ENCODE peak calls at places on chromosomes 11 and 22, in five cellular contexts. X is brain microvascular endothelial cell; N is colonic mucosa; Z is CD4-positive, CD25-positive, alpha-beta regulatory T cell; W is mesendoderm. L is an unnamed sample. For H3K27me3, the result is how much of the 10 kb centered on the place peaks cover.

GRCh38 chr22:50481045-50481439 is 301 bp upstream of the ADM2 start:
- DNase-seq in X (no peak), N (no peak), Z (no peak), W (no peak), L (no peak)

GRCh38 chr11:65504671-65505433 is 6.0 kb downstream of the MALAT1 start:
- DNase-seq in X (peak), N (no peak), Z (peak), W (peak), L (no peak)

GRCh38 chr11:124640660-124641059 is 18.0 kb downstream of the TBRG1 start:
- DNase-seq in X (no peak), N (no peak), Z (no peak), W (peak), L (no peak)

GRCh38 chr11:113192121-113192925 is 122.1 kb upstream of the TTC12 start:
- DNase-seq in X (no peak), N (no peak), Z (no peak), W (peak), L (no peak)

GRCh38 chr11:114281388-114281956 is 14.7 kb upstream of the NNMT start:
- DNase-seq in X (no peak), N (no peak), Z (no peak), W (no peak), L (no peak)

GRCh38 chr11:68968306-68969255 is 12.2 kb downstream of the MRGPRD start:
- DNase-seq in X (no peak), N (no peak), Z (no peak), W (peak), L (no peak)

GRCh38 chr11:12989428-12990242 is 19.5 kb upstream of the RASSF10 start:
- DNase-seq in X (no peak), N (no peak), Z (no peak), W (peak), L (no peak)

GRCh38 chr11:2775083-2775625 is 75.4 kb upstream of the KCNQ1OT1 start:
- DNase-seq in X (no peak), N (peak), Z (no peak), W (no peak), L (no peak)

GRCh38 chr11:119741369-119742262 is 12.6 kb upstream of the NECTIN1 start:
- DNase-seq in X (no peak), N (peak), Z (peak), W (peak), L (peak)

DNA sequence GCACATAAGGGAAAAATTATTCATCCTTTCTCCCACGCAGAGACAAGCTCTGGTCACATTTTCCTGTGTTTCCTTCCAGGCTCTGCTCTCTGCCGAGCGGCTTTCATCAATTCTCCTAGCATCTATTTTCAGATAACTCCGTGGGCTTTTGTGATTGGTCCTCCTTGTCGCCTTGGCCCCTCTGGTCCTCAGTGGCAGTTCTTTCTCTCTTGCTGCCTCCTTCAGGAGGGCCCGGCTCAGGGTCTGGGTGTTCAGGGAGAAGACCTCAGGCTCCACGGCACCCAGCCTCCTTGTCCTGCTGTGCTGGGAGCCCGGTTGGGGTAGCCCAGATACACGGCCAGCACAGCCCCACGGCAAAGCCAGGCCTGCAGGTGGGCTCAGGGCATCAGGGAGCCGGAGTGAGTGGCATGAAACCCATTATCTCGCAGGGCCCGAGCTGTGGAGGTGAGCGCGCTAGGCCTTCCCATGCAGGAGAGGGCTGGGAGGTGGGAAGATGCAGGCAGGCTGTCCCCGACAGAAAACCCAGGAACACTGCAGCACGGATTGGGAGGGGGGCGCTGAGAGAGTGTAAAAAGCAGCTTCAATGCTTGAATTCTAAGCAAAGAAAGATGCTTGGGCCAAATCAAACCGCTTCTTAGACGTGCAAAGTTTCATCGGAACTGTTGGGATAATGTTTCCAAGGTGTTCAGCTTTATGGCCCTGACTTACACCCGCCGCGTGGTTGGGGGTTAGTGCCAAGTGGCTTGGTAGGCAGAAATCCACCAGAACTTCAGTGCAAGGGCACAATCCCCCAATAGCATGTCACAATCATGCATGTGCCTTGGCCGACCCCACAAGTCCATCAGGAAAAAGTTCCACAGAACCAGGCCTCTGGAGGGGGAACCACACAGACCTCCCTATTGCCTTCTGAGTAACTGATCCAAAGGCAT is 81.9 kb upstream of the WNT7B start:
- DNase-seq in X (no peak), N (no peak), Z (no peak), W (no peak), L (no peak)
- H3K27me3 ChIP-seq in X (under half), N (under half), Z (under half), W (under half), L (under half)

DNA sequence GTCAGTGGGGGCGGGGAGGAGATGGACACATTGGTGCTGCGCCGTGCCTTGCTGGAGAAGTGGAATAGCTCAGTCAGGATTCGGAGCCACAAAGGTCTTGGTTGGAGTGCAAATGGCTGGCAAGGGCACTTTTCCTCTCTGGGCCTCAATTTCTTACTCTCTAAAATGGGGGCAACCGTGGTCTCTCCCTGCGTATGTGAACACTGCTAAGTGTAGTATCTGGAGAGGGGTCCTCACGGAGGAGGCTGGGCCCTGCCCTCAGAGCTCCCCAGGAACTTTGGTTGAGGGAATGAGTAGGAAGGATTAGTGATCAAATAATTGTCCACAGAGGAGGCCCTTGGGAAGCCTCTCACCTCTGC is 521 bp downstream of the P2RY6 start:
- DNase-seq in X (no peak), N (no peak), Z (no peak), W (no peak), L (no peak)
- H3K4me3 ChIP-seq in X (no peak), N (peak), Z (no peak), W (no peak), L (no peak)

DNA sequence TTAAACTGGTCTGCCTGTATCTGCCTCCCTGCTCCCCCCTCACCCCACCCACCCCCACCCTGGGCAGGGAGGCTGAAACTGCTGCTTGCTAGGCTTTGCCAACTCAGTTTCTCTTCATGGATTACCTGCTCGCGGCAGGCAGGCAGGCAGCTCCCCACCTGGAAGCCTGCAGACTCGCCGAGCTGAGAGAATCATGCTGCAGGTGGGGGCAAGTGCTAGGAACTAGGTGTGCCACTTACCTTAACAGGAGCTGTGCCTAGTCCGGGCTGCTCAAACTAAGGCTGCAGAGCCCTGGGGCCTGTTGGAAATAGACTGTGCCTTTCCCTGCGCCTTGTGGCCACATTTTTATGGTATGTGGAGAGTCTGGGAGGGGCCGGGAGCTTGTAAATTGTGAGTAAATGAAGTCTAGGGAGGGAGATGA is 30.3 kb downstream of the MARK2 start:
- DNase-seq in X (no peak), N (peak), Z (no peak), W (no peak), L (no peak)
- H3K27ac ChIP-seq in X (no peak), N (peak), Z (peak), W (no peak), L (peak)

GRCh38 chr22:22424956-22425355 is 83.6 kb downstream of the ZNF280B start:
- DNase-seq in X (no peak), N (no peak), Z (no peak), W (no peak), L (no peak)
- H3K27me3 ChIP-seq in X (under half), N (under half), Z (under half), W (under half), L (under half)

DNA sequence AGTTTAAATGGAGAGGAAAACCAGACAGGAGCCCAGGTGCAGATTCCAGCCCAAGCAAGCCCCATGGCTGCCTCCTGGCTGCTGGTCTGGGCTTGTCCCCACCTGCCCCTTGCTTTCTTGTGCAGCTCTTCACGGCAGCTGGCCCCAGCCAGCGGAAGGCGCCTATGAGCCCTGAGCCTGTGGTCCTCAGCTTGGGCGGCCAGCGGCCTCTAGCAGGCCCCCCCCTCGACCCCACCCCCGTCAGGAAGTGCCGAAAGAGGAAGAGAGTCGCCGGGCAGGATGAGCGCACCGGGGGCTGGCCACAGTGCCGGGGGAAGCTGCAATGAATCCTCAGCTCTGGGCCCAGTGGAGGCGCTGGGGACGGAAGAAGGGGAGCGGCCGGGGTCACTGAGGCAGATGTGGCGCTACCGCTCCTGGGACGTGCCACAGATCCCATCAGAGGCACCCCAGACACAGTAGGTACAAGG is 2.1 kb upstream of the DGKZ start:
- DNase-seq in X (no peak), N (no peak), Z (peak), W (peak), L (no peak)
- H3K4me3 ChIP-seq in X (peak), N (peak), Z (peak), W (no peak), L (peak)

GRCh38 chr11:126162286-126163030 is 49.0 kb downstream of the RPUSD4 start:
- DNase-seq in X (no peak), N (no peak), Z (no peak), W (no peak), L (no peak)

GRCh38 chr11:126164781-126165180 is 46.7 kb downstream of the RPUSD4 start:
- DNase-seq in X (no peak), N (no peak), Z (no peak), W (no peak), L (no peak)

GRCh38 chr11:126163779-126164178 is 47.7 kb downstream of the RPUSD4 start:
- DNase-seq in X (no peak), N (no peak), Z (peak), W (no peak), L (no peak)

GRCh38 chr11:126161146-126161458 is 50.3 kb downstream of the RPUSD4 start:
- DNase-seq in X (no peak), N (no peak), Z (no peak), W (no peak), L (no peak)

GRCh38 chr11:126163074-126163700 is 48.3 kb downstream of the RPUSD4 start:
- DNase-seq in X (peak), N (no peak), Z (no peak), W (peak), L (no peak)
- H3K27ac ChIP-seq in X (no peak), N (no peak), Z (no peak), W (no peak), L (no peak)

L was measured in effector memory CD4-positive, alpha-beta T cell.